ENCODE peak calls at places on chromosomes 11 and 22, in nine cellular contexts. I is HepG2, Q is breast epithelium, S is suprapubic skin, A is HCT116, W is transverse colon, H is SK-N-SH, Z is esophagus muscularis mucosa, L is sigmoid colon. U is an unnamed sample. For H3K4me1, the result is how much of the 10 kb centered on the place peaks cover.

GRCh38 chr11:2123628-2123960 is 15.6 kb downstream of the IGF2 start:
- DNase-seq in I (no peak), Q (no peak), S (no peak), A (no peak), W (no peak), H (no peak), Z (no peak), L (no peak), U (no peak)

GRCh38 chr11:14054708-14055107 is 92.2 kb downstream of the SPON1 start:
- DNase-seq in I (no peak), Q (no peak), S (no peak), A (no peak), W (no peak), H (no peak), Z (no peak), L (no peak), U (no peak)

GRCh38 chr11:110295487-110296225 is 758 bp downstream of the RDX start:
- DNase-seq in I (no peak), Q (peak), S (peak), A (no peak), W (peak), H (peak), Z (no peak), L (peak), U (peak)

GRCh38 chr11:101797335-101797734 is 117.5 kb upstream of the CEP126 start:
- DNase-seq in I (no peak), Q (no peak), S (no peak), A (no peak), W (no peak), H (no peak), Z (no peak), L (no peak), U (no peak)

GRCh38 chr11:36249271-36249670 is 40.0 kb downstream of the COMMD9 start:
- DNase-seq in I (no peak), Q (no peak), S (no peak), A (no peak), W (no peak), H (no peak), Z (no peak), L (no peak), U (no peak)

GRCh38 chr22:46829140-46829891 is 66.9 kb downstream of the TBC1D22A start:
- DNase-seq in I (no peak), Q (no peak), S (no peak), A (no peak), W (no peak), H (peak), Z (peak), L (no peak), U (no peak)

GRCh38 chr11:124884869-124885479 is 12.7 kb downstream of the ROBO4 start:
- DNase-seq in I (no peak), Q (no peak), S (peak), A (no peak), W (no peak), H (no peak), Z (no peak), L (peak), U (no peak)

GRCh38 chr11:396948-397548 is 3.0 kb downstream of the PKP3 start:
- DNase-seq in I (peak), Q (no peak), S (no peak), A (no peak), W (peak), H (peak), Z (no peak), L (peak), U (peak)

GRCh38 chr11:44622721-44623258 is 57.3 kb downstream of the CD82 start:
- DNase-seq in I (no peak), Q (no peak), S (peak), A (no peak), W (no peak), H (no peak), Z (peak), L (peak), U (peak)

GRCh38 chr11:45079075-45079444 is 67.4 kb upstream of the PRDM11 start:
- DNase-seq in I (no peak), Q (no peak), S (no peak), A (no peak), W (peak), H (no peak), Z (no peak), L (peak), U (no peak)

GRCh38 chr22:20137671-20138416 is 6.2 kb downstream of the ZDHHC8 start:
- DNase-seq in I (no peak), Q (no peak), S (no peak), A (no peak), W (no peak), H (no peak), Z (no peak), L (no peak), U (no peak)

GRCh38 chr11:119892311-119892808 is 163.4 kb upstream of the NECTIN1 start:
- DNase-seq in I (no peak), Q (no peak), S (no peak), A (no peak), W (no peak), H (peak), Z (no peak), L (no peak), U (peak)

GRCh38 chr11:38089728-38090127 is 1491.7 kb upstream of the RAG2 start:
- DNase-seq in I (no peak), Q (no peak), S (no peak), A (no peak), W (no peak), H (no peak), Z (no peak), L (no peak), U (no peak)

GRCh38 chr11:27423125-27423524 is 49.5 kb downstream of the LGR4 start:
- DNase-seq in I (no peak), Q (no peak), S (peak), A (no peak), W (peak), H (no peak), Z (no peak), L (peak), U (no peak)
- TF ChIP-seq POLR2AphosphoS5 in I (no peak), Q (peak), S (peak), A (no peak), W (no peak), H (no peak), Z (peak), L (no peak), U (no peak)

GRCh38 chr11:8775341-8776133 is 92.9 kb downstream of the RPL27A start:
- DNase-seq in I (no peak), Q (no peak), S (no peak), A (no peak), W (no peak), H (no peak), Z (no peak), L (no peak), U (peak)

GRCh38 chr11:8779732-8780131 is 97.1 kb downstream of the RPL27A start:
- DNase-seq in I (no peak), Q (no peak), S (no peak), A (no peak), W (no peak), H (no peak), Z (no peak), L (no peak), U (no peak)

GRCh38 chr11:8776209-8776608 is 93.6 kb downstream of the RPL27A start:
- DNase-seq in I (peak), Q (no peak), S (no peak), A (no peak), W (no peak), H (no peak), Z (no peak), L (no peak), U (no peak)

GRCh38 chr11:8777907-8778767 is 95.5 kb downstream of the RPL27A start:
- DNase-seq in I (no peak), Q (no peak), S (no peak), A (no peak), W (peak), H (no peak), Z (no peak), L (peak), U (no peak)

DNA sequence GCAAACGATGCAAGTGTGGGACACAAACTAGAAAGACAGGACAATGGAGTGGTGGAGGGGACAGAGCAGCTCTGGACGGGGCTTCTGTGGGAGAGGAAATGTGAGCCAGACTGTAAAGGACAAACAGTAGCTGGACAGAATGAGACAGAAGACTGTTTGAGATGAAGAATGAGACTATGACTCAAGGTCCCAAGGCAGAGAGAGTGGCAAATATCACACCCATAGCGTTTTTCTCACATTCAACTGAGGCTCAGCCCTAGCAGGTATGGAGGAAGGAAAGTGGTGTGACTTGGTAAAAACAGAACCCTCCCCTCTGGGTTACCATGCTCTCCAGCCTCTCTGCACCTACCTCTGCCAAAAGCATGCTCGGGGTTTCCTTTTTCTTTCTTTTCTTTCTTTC is 96.5 kb downstream of the RPL27A start:
- DNase-seq in I (no peak), Q (no peak), S (no peak), A (no peak), W (no peak), H (no peak), Z (no peak), L (no peak), U (no peak)
- H3K4me1 ChIP-seq in I (under half), Q (under half), S (under half), A (under half), W (under half), H (under half), Z (half or more), L (half or more), U (under half)

DNA sequence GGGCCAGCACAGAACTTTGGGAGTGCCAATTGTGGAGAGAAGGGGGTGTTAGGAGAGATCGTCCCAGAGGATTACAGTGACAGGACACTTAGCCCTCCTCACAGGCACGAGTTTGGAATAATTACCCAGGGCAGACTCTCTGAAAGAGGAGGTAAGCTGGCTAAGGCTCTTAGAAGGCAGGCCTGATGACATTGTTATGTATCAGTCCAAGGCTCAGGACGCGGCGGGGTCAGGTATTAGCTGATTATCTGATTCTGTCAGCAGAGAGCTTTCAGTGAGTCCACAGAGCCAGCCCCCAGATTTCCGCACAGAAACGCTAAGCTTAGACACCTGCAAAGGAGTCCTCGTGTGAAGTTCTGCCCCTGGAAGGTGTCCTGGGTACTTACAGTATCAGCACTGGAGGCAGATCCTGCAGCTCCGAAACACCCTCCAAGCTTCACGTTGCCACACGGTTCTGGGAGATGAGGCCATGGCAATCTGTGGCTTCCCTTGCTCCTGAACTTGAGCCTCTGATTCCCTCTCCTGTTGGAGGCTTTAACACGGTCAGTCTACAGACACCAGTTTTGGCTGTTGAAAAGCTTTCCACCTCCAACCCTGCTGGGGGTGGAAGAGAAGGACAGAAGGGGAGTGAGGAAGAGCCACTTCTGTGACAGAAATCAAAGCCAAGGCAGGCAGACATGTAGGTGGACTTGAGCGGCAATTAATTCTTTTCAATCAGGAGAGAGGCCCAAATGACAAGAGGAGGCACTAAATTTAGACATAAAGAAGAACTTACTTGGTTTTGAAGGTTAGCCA is 123.6 kb upstream of the CADM1 start:
- DNase-seq in I (no peak), Q (no peak), S (no peak), A (no peak), W (no peak), H (no peak), Z (no peak), L (no peak), U (no peak)
- TF ChIP-seq POLR2AphosphoS5 in I (no peak), Q (no peak), S (no peak), A (no peak), W (no peak), H (no peak), Z (no peak), L (no peak), U (no peak)

GRCh38 chr22:40179535-40179934 is 1.8 kb downstream of the TNRC6B start:
- DNase-seq in I (no peak), Q (no peak), S (no peak), A (no peak), W (no peak), H (no peak), Z (no peak), L (no peak), U (no peak)

GRCh38 chr22:40181323-40181722 is 3.6 kb downstream of the TNRC6B start:
- DNase-seq in I (no peak), Q (no peak), S (no peak), A (no peak), W (no peak), H (no peak), Z (no peak), L (no peak), U (no peak)

GRCh38 chr22:40178417-40179409 is 988 bp downstream of the TNRC6B start:
- DNase-seq in I (peak), Q (no peak), S (no peak), A (no peak), W (peak), H (peak), Z (no peak), L (no peak), U (peak)

GRCh38 chr22:40182231-40182835 is 4.6 kb downstream of the TNRC6B start:
- DNase-seq in I (no peak), Q (no peak), S (no peak), A (no peak), W (no peak), H (no peak), Z (no peak), L (no peak), U (no peak)

DNA sequence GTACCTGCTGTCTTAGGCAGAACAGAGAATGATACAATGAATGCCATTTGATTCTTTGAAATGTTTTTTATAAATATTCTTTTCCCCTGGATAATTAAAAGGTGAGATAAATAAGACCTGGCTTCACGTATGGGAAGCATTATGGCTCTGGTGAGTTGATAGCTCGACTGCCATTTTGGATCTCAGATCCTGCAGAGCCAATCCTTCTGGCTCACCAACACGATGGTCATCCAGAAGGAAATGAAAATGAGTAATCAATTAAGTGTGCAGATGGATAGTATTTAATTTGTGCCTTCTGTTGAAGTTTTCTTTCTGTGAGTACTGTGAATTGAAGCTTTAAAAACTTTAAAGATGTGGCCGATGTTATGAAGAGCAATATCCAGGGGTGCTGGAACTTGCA is 2.7 kb downstream of the TNRC6B start:
- DNase-seq in I (no peak), Q (no peak), S (no peak), A (no peak), W (no peak), H (no peak), Z (no peak), L (no peak), U (no peak)
- H3K4me1 ChIP-seq in I (half or more), Q (under half), S (half or more), A (under half), W (half or more), H (under half), Z (half or more), L (half or more), U (half or more)

GRCh38 chr11:108177570-108177969 is 44.9 kb downstream of the NPAT start:
- DNase-seq in I (peak), Q (no peak), S (no peak), A (no peak), W (no peak), H (no peak), Z (no peak), L (no peak), U (no peak)
- TF ChIP-seq POLR2AphosphoS5 in I (no peak), Q (no peak), S (no peak), A (no peak), W (no peak), H (no peak), Z (no peak), L (no peak), U (no peak)

DNA sequence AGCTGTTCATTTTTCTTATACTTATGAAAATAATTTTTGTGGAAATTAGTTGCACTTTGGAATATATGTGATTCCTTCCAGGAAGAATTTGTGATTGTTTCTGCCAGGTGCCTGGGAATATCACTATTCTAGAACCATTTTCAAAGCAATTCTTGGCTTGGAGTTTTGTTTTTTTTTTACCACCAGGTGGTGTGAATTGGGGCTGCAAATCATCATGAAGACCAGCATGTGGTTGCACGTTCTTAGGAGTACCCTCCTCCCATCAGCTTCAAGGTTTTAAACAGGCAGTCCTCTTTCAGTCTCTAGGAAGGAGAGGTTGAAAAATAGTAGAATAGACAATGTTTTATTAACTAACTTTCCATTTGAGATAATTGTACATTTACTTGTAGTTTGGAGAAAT is 25.9 kb downstream of the USP47 start:
- DNase-seq in I (no peak), Q (no peak), S (no peak), A (no peak), W (no peak), H (no peak), Z (no peak), L (no peak), U (no peak)
- H3K4me1 ChIP-seq in I (under half), Q (under half), S (under half), A (under half), W (under half), H (under half), Z (under half), L (under half), U (half or more)

GRCh38 chr11:78350646-78351165 is 66.9 kb downstream of the GAB2 start:
- DNase-seq in I (no peak), Q (no peak), S (no peak), A (no peak), W (no peak), H (no peak), Z (no peak), L (peak), U (no peak)

GRCh38 chr11:78349614-78350013 is 68.0 kb downstream of the GAB2 start:
- DNase-seq in I (no peak), Q (no peak), S (no peak), A (no peak), W (no peak), H (no peak), Z (no peak), L (no peak), U (no peak)

GRCh38 chr11:78351193-78351592 is 66.4 kb downstream of the GAB2 start:
- DNase-seq in I (no peak), Q (no peak), S (no peak), A (no peak), W (no peak), H (no peak), Z (no peak), L (no peak), U (no peak)

GRCh38 chr11:78349114-78349513 is 68.5 kb downstream of the GAB2 start:
- DNase-seq in I (no peak), Q (no peak), S (no peak), A (no peak), W (no peak), H (no peak), Z (no peak), L (no peak), U (no peak)

DNA sequence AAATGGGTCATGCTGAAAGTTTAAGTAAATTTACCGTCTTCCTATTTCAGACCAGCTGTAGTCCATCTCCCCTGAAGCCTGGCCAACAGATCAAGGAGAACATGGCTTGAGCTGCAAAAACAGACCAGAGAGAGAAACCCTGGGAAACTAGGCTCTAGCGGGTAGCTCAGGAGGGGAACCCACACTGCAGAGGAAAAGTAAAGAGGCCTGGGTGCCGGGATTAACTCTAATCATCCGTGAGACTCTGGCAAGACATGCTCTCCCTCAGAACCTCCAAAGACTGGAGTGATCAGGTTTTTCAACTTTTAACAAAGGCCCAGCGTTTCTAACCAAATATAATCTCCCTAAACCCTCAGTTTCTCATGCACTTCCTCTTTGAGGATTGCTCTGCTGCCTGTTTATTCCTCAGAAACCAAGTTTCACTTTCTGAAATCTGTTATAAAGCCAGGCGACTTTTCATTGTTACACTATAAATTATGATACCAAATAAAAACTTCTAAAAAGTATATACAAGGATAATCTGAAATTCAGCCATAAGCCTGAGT is 67.4 kb downstream of the GAB2 start:
- DNase-seq in I (no peak), Q (no peak), S (no peak), A (no peak), W (peak), H (no peak), Z (no peak), L (peak), U (no peak)
- TF ChIP-seq POLR2AphosphoS5 in I (no peak), Q (no peak), S (no peak), A (no peak), W (no peak), H (no peak), Z (no peak), L (no peak), U (no peak)